ENCODE peak calls at places on chromosomes 12 and 14, in ten cellular contexts. One of them, this sample, is unnamed.

GRCh38 chr12:70365398-70365647 is 767 bp upstream of the KCNMB4 start:
- DNase-seq in CD8-positive, alpha-beta T cell: no peak
- DNase-seq in RKO: no peak
- DNase-seq in mucosa of gallbladder: no peak
- DNase-seq in small intestine: no peak
- DNase-seq in HTR-8/SVneo: no peak
- DNase-seq in endodermal cell: peak
- DNase-seq in activated CD4-positive, alpha-beta T cell treated with anti-CD3 and anti-CD28 coated beads, Interleukin-2, amount 50 U/mL, for 1 hour: no peak
- DNase-seq in MCF 10A: no peak
- DNase-seq in T-helper 2 cell: no peak
- DNase-seq in this sample: no peak

GRCh38 chr12:127401536-127401935 is 865.4 kb upstream of the TMEM132C start:
- DNase-seq in CD8-positive, alpha-beta T cell: no peak
- DNase-seq in RKO: no peak
- DNase-seq in mucosa of gallbladder: no peak
- DNase-seq in small intestine: no peak
- DNase-seq in HTR-8/SVneo: no peak
- DNase-seq in endodermal cell: no peak
- DNase-seq in activated CD4-positive, alpha-beta T cell treated with anti-CD3 and anti-CD28 coated beads, Interleukin-2, amount 50 U/mL, for 1 hour: no peak
- DNase-seq in MCF 10A: no peak
- DNase-seq in T-helper 2 cell: no peak
- DNase-seq in this sample: no peak

GRCh38 chr14:31360919-31361662 is 59.3 kb downstream of the HEATR5A start:
- DNase-seq in CD8-positive, alpha-beta T cell: no peak
- DNase-seq in RKO: peak
- DNase-seq in mucosa of gallbladder: no peak
- DNase-seq in small intestine: no peak
- DNase-seq in HTR-8/SVneo: no peak
- DNase-seq in endodermal cell: no peak
- DNase-seq in activated CD4-positive, alpha-beta T cell treated with anti-CD3 and anti-CD28 coated beads, Interleukin-2, amount 50 U/mL, for 1 hour: no peak
- DNase-seq in MCF 10A: no peak
- DNase-seq in T-helper 2 cell: no peak
- DNase-seq in this sample: peak

GRCh38 chr12:57475271-57476161 is 4.2 kb downstream of the ARHGAP9 start:
- DNase-seq in CD8-positive, alpha-beta T cell: no peak
- DNase-seq in RKO: no peak
- DNase-seq in mucosa of gallbladder: no peak
- DNase-seq in small intestine: no peak
- DNase-seq in HTR-8/SVneo: no peak
- DNase-seq in endodermal cell: peak
- DNase-seq in activated CD4-positive, alpha-beta T cell treated with anti-CD3 and anti-CD28 coated beads, Interleukin-2, amount 50 U/mL, for 1 hour: no peak
- DNase-seq in MCF 10A: no peak
- DNase-seq in T-helper 2 cell: no peak
- DNase-seq in this sample: no peak

GRCh38 chr14:104585966-104586702 is 6.6 kb downstream of the C14orf180 start:
- DNase-seq in CD8-positive, alpha-beta T cell: no peak
- DNase-seq in RKO: no peak
- DNase-seq in mucosa of gallbladder: no peak
- DNase-seq in small intestine: no peak
- DNase-seq in HTR-8/SVneo: no peak
- DNase-seq in endodermal cell: no peak
- DNase-seq in activated CD4-positive, alpha-beta T cell treated with anti-CD3 and anti-CD28 coated beads, Interleukin-2, amount 50 U/mL, for 1 hour: no peak
- DNase-seq in MCF 10A: no peak
- DNase-seq in T-helper 2 cell: no peak
- DNase-seq in this sample: no peak

GRCh38 chr12:66929121-66929520 is 250.2 kb upstream of the GRIP1 start:
- DNase-seq in CD8-positive, alpha-beta T cell: no peak
- DNase-seq in RKO: no peak
- DNase-seq in mucosa of gallbladder: no peak
- DNase-seq in small intestine: no peak
- DNase-seq in HTR-8/SVneo: no peak
- DNase-seq in endodermal cell: no peak
- DNase-seq in activated CD4-positive, alpha-beta T cell treated with anti-CD3 and anti-CD28 coated beads, Interleukin-2, amount 50 U/mL, for 1 hour: no peak
- DNase-seq in MCF 10A: no peak
- DNase-seq in T-helper 2 cell: no peak
- DNase-seq in this sample: no peak

GRCh38 chr14:98368916-98369315 is 903.1 kb downstream of the BCL11B start:
- DNase-seq in CD8-positive, alpha-beta T cell: no peak
- DNase-seq in RKO: no peak
- DNase-seq in mucosa of gallbladder: no peak
- DNase-seq in small intestine: no peak
- DNase-seq in HTR-8/SVneo: no peak
- DNase-seq in endodermal cell: no peak
- DNase-seq in activated CD4-positive, alpha-beta T cell treated with anti-CD3 and anti-CD28 coated beads, Interleukin-2, amount 50 U/mL, for 1 hour: no peak
- DNase-seq in MCF 10A: peak
- DNase-seq in T-helper 2 cell: no peak
- DNase-seq in this sample: no peak

GRCh38 chr14:61704554-61704953 is 9.2 kb downstream of the HIF1A start:
- DNase-seq in CD8-positive, alpha-beta T cell: no peak
- DNase-seq in RKO: no peak
- DNase-seq in mucosa of gallbladder: no peak
- DNase-seq in small intestine: no peak
- DNase-seq in HTR-8/SVneo: no peak
- DNase-seq in endodermal cell: no peak
- DNase-seq in activated CD4-positive, alpha-beta T cell treated with anti-CD3 and anti-CD28 coated beads, Interleukin-2, amount 50 U/mL, for 1 hour: no peak
- DNase-seq in MCF 10A: no peak
- DNase-seq in T-helper 2 cell: no peak
- DNase-seq in this sample: no peak

This sample was measured in kidney tubule cell.